ENCODE peak calls at places on chromosomes 12 and 14, in four cellular contexts. N, X, L and F are unnamed samples.
A peak's percentile ranks its signal among the peaks of the same experiment; 100 is the strongest.

GRCh38 chr12:110282956-110283817 is 2.1 kb downstream of the ATP2A2 start:
- DNase-seq in N (no peak), X (no peak), L (no peak), F (no peak)

GRCh38 chr12:120094485-120094884 is 22.1 kb downstream of the RAB35 start:
- DNase-seq in N (no peak), X (no peak), L (no peak), F (no peak)

GRCh38 chr14:88289214-88289613 is 33.9 kb downstream of the KCNK10 start:
- DNase-seq in N (no peak), X (no peak), L (no peak), F (no peak)

GRCh38 chr12:22981711-22982110 is 356.7 kb downstream of the ETNK1 start:
- DNase-seq in N (no peak), X (no peak), L (no peak), F (no peak)

GRCh38 chr14:105021656-105022275 is 883 bp upstream of the CDCA4 start:
- DNase-seq in N (peak; percentile 76), X (no peak), L (no peak), F (no peak)

GRCh38 chr14:105537580-105538474 is 11.4 kb downstream of the TMEM121 start:
- DNase-seq in N (peak; percentile 40), X (peak; percentile 24), L (no peak), F (no peak)

GRCh38 chr12:5624873-5625272 is 193.0 kb downstream of the NTF3 start:
- DNase-seq in N (no peak), X (no peak), L (no peak), F (no peak)

GRCh38 chr14:80213602-80214001 is 2.3 kb upstream of the DIO2 start:
- DNase-seq in N (peak; percentile 48), X (peak; percentile 46), L (no peak), F (no peak)

GRCh38 chr12:116759783-116760581 is 21.9 kb downstream of the RNFT2 start:
- DNase-seq in N (no peak), X (no peak), L (no peak), F (no peak)

GRCh38 chr14:69945905-69946304 is 66.7 kb downstream of the SMOC1 start:
- DNase-seq in N (no peak), X (no peak), L (no peak), F (no peak)

GRCh38 chr14:106883218-106883692 is 1356.9 kb downstream of the TMEM121 start:
- DNase-seq in N (no peak), X (no peak), L (no peak), F (no peak)

GRCh38 chr12:106248177-106248848 is 493 bp upstream of the CKAP4 start:
- DNase-seq in N (peak; percentile 52), X (peak; percentile 71), L (no peak), F (no peak)